ENCODE peak calls at places on chromosomes 4 and X, in five cellular contexts. J, E, Q, O and P are unnamed samples.

GRCh38 chr4:168421671-168422070 is 58.6 kb downstream of the DDX60L start:
- DNase-seq in J (peak), Q (no peak), O (no peak), E (peak), P (no peak)

GRCh38 chr4:28176942-28177341 is 1316.3 kb downstream of the STIM2 start:
- DNase-seq in Q (no peak), J (peak), O (no peak), E (no peak), P (no peak)

GRCh38 chrX:1147641-1148515 is 64.6 kb downstream of the CRLF2 start:
- DNase-seq in J (no peak), O (no peak), Q (no peak), E (no peak), P (no peak)

GRCh38 chr4:82851902-82852750 is 38.8 kb downstream of the SEC31A start:
- DNase-seq in J (peak), E (peak), Q (no peak), O (no peak), P (no peak)

GRCh38 chr4:37953620-37954325 is 6.4 kb upstream of the PTTG2 start:
- DNase-seq in Q (no peak), E (peak), O (no peak), J (no peak), P (no peak)

GRCh38 chr4:7140062-7140691 is 52.2 kb upstream of the SORCS2 start:
- DNase-seq in E (no peak), Q (no peak), J (no peak), O (no peak), P (no peak)

GRCh38 chr4:128639586-128640270 is 169.8 kb upstream of the JADE1 start:
- DNase-seq in O (no peak), Q (no peak), E (no peak), J (no peak), P (no peak)

GRCh38 chr4:174199735-174200134 is 83.7 kb downstream of the FBXO8 start:
- DNase-seq in O (no peak), J (no peak), Q (no peak), E (no peak), P (no peak)

GRCh38 chrX:109902665-109903064 is 100.2 kb upstream of the TMEM164 start:
- DNase-seq in O (peak), J (peak), E (peak), Q (no peak), P (no peak)

GRCh38 chr4:151376540-151376939 is 32.4 kb upstream of the FHIP1A start:
- DNase-seq in O (no peak), J (no peak), E (no peak), Q (no peak), P (no peak)

GRCh38 chrX:116379854-116380253 is 56.6 kb upstream of the SLC6A14 start:
- DNase-seq in E (peak), J (peak), O (no peak), Q (no peak), P (no peak)

GRCh38 chr4:112842513-112842912 is 205.6 kb downstream of the LARP7 start:
- DNase-seq in Q (no peak), E (no peak), J (no peak), O (no peak), P (no peak)

GRCh38 chr4:57129477-57129876 is 19.3 kb upstream of the IGFBP7 start:
- DNase-seq in E (no peak), O (no peak), J (no peak), Q (no peak), P (no peak)

GRCh38 chr4:6655924-6656323 is 15.4 kb downstream of the MRFAP1 start:
- DNase-seq in J (no peak), E (no peak), O (no peak), Q (no peak), P (no peak)

GRCh38 chr4:26410385-26411293 is 79.6 kb downstream of the CCKAR start:
- DNase-seq in Q (no peak), J (peak), O (peak), E (peak), P (no peak)
- TF ChIP-seq CTCF in Q (peak), J (peak), O (peak), E (peak), P (peak)

GRCh38 chr4:161002386-161002785 is 1161.4 kb downstream of the FSTL5 start:
- DNase-seq in Q (no peak), E (no peak), J (no peak), O (no peak), P (no peak)
- TF ChIP-seq CTCF in Q (no peak), E (no peak), J (no peak), O (no peak), P (no peak)

GRCh38 chrX:34918856-34919255 is 23.7 kb upstream of the FAM47B start:
- DNase-seq in O (peak), J (peak), Q (no peak), E (peak), P (no peak)
- TF ChIP-seq CTCF in O (peak), J (peak), Q (no peak), E (peak), P (peak)

DNA sequence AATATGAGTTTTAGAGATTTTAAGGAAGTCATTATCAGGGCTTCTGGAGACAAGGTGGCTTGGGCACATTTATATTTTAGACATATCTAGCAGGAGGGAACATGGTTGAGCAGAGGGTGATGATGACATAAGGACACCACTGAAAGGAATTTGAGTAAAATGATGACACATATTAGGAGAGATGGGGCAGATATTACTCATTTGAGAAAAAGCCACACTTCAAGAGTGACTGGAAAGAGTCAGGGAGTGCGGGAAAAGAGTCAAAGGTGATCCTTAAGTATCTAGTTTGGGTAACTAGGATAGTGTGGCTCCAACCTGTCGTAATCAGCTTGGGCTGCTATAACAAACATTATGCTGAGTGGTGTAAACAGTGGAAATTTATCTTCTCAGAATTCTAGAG is 377.7 kb downstream of the PACRGL start:
- DNase-seq in J (peak), O (no peak), Q (no peak), E (no peak), P (no peak)
- TF ChIP-seq CTCF in J (no peak), O (no peak), Q (no peak), E (no peak), P (no peak)

GRCh38 chr4:52670739-52671138 is 11.6 kb upstream of the USP46 start:
- DNase-seq in E (no peak), O (no peak), J (no peak), Q (no peak), P (no peak)
- TF ChIP-seq CTCF in E (peak), O (no peak), J (no peak), Q (no peak), P (no peak)

DNA sequence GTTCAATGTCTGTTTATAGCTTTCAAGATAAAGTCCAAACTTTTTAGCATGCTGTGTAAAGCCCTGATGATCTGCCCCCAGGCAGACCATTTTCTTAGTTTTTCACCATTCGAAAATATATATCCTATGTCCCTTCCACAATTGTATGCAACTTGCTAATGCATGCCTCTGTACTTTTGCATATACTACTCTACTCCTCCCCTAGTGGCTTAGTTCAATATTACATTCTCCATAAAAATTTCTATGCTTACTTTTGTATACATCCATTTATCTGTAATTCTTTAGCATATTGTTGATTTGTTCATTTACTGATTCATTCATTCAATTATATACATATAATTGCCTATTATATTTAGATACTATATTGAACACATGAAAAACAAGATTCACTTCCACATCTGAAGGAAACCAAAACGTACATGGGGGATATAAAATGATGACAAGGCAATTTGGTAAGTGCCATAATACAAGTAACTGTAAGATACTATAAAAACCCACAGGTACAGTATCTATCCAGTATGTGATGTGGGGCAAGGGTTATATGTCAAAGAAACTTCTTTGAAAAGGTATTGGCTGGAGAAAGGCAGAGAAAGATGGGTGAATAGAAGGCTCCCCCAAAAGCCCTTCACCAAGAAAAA is 902.5 kb downstream of the FAM133A start:
- DNase-seq in J (peak), O (no peak), E (no peak), Q (no peak), P (no peak)
- TF ChIP-seq CTCF in J (peak), O (no peak), E (no peak), Q (no peak), P (no peak)

GRCh38 chr4:42399393-42399792 is 2.1 kb downstream of the SHISA3 start:
- DNase-seq in Q (no peak), J (no peak), O (no peak), E (no peak), P (no peak)

GRCh38 chr4:42398448-42399355 is 1.4 kb downstream of the SHISA3 start:
- DNase-seq in O (no peak), J (no peak), E (peak), Q (no peak), P (no peak)

GRCh38 chr4:42401171-42401570 is 3.9 kb downstream of the SHISA3 start:
- DNase-seq in Q (no peak), O (no peak), E (no peak), J (peak), P (no peak)

GRCh38 chr4:42404001-42404400 is 6.7 kb downstream of the SHISA3 start:
- DNase-seq in J (no peak), O (peak), E (no peak), Q (no peak), P (no peak)
- TF ChIP-seq CTCF in J (no peak), O (no peak), E (no peak), Q (no peak), P (no peak)

DNA sequence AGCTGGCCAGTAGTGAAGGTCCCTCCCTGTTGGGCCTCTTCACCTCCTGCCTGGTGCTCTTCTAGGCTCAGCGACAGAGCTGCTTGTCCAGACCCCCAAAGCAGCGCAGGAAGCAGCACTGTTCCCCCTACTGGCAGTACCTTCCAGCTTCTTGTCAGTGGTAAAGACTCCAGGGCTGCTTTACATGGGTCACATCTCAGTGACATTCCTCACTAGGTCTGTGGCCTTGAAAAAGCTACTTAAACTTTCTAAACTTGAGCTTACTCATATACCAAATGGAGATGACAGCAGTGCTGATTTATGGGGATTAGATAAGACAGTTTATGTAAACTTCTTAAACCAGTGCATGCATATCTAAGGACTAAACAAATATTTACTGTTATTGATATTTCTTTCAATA is 117.3 kb downstream of the FAT4 start:
- DNase-seq in E (peak), J (peak), O (no peak), Q (no peak), P (no peak)
- TF ChIP-seq CTCF in E (peak), J (no peak), O (no peak), Q (no peak), P (no peak)

GRCh38 chrX:51487960-51488267 is 8.5 kb downstream of the NUDT11 start:
- DNase-seq in E (peak), J (no peak), O (no peak), Q (no peak), P (no peak)
- TF ChIP-seq CTCF in E (no peak), J (no peak), O (no peak), Q (no peak), P (no peak)

GRCh38 chr4:121939690-121940089 is 12.2 kb downstream of the TRPC3 start:
- DNase-seq in J (no peak), E (no peak), O (no peak), Q (no peak), P (no peak)

GRCh38 chr4:121938282-121939092 is 13.4 kb downstream of the TRPC3 start:
- DNase-seq in Q (no peak), J (peak), E (no peak), O (no peak), P (no peak)

GRCh38 chr4:121946644-121947043 is 5.2 kb downstream of the TRPC3 start:
- DNase-seq in O (no peak), Q (no peak), E (no peak), J (no peak), P (no peak)

GRCh38 chr4:121943941-121944340 is 7.9 kb downstream of the TRPC3 start:
- DNase-seq in J (no peak), Q (no peak), O (no peak), E (no peak), P (no peak)
- TF ChIP-seq CTCF in J (peak), Q (no peak), O (no peak), E (peak), P (peak)